ENCODE peak calls at places on chromosomes 7 and 10, in eight cellular contexts. N is glutamatergic neuron, Z is neural progenitor cell, T is AG04449, X is mesothelial cell of epicardium, F is AG09319, R is fibroblast of lung, A is pancreas. L is an unnamed sample.

GRCh38 chr7:81669476-81670105 is 100.3 kb downstream of the HGF start:
- DNase-seq in F (no peak), A (no peak), N (peak), R (no peak), T (no peak), X (no peak), Z (no peak), L (no peak)

GRCh38 chr7:10888861-10889260 is 84.8 kb upstream of the PHF14 start:
- DNase-seq in T (no peak), X (no peak), R (no peak), F (no peak), Z (no peak), A (no peak), N (no peak), L (no peak)

GRCh38 chr10:28302012-28302667 is 724 bp downstream of the MPP7 start:
- DNase-seq in X (peak), Z (peak), R (peak), T (no peak), N (no peak), F (no peak), A (peak), L (peak)

GRCh38 chr7:75870557-75870956 is 8.3 kb upstream of the RHBDD2 start:
- DNase-seq in R (no peak), T (no peak), F (no peak), N (no peak), Z (no peak), X (no peak), A (no peak), L (no peak)

GRCh38 chr7:127532151-127532550 is 53.2 kb downstream of the GCC1 start:
- DNase-seq in T (no peak), R (no peak), F (no peak), A (no peak), X (peak), N (no peak), Z (no peak), L (no peak)

GRCh38 chr10:8600192-8600591 is 545.7 kb downstream of the GATA3 start:
- DNase-seq in R (no peak), Z (no peak), T (no peak), F (no peak), A (no peak), X (no peak), N (no peak), L (no peak)

GRCh38 chr7:2000801-2001321 is 231.9 kb downstream of the MAD1L1 start:
- DNase-seq in Z (no peak), T (no peak), N (peak), X (no peak), R (no peak), A (no peak), F (no peak), L (no peak)

GRCh38 chr10:4678023-4678950 is 147.7 kb upstream of the AKR1E2 start:
- DNase-seq in T (no peak), N (no peak), X (no peak), F (no peak), Z (no peak), R (peak), A (no peak), L (no peak)

GRCh38 chr10:44862917-44863316 is 48.2 kb upstream of the TMEM72 start:
- DNase-seq in X (no peak), T (no peak), F (no peak), R (no peak), Z (no peak), N (no peak), A (no peak), L (no peak)

GRCh38 chr10:63064706-63065105 is 68.4 kb upstream of the NRBF2 start:
- DNase-seq in F (no peak), X (no peak), N (no peak), R (no peak), Z (peak), A (no peak), T (no peak), L (no peak)

GRCh38 chr10:79052311-79053080 is 16.3 kb upstream of the ZMIZ1 start:
- DNase-seq in X (no peak), Z (peak), T (no peak), A (peak), F (no peak), N (peak), R (no peak), L (peak)

GRCh38 chr7:78007231-78007630 is 208.7 kb downstream of the PHTF2 start:
- DNase-seq in N (no peak), T (no peak), Z (no peak), F (no peak), A (no peak), X (no peak), R (no peak), L (no peak)

GRCh38 chr7:31735991-31736982 is 49.3 kb downstream of the PPP1R17 start:
- DNase-seq in T (no peak), A (peak), N (peak), F (peak), R (peak), Z (peak), X (peak), L (peak)

GRCh38 chr10:5402798-5403197 is 1.8 kb downstream of the TUBAL3 start:
- DNase-seq in N (no peak), T (no peak), R (no peak), A (no peak), Z (no peak), X (no peak), F (no peak), L (no peak)

DNA sequence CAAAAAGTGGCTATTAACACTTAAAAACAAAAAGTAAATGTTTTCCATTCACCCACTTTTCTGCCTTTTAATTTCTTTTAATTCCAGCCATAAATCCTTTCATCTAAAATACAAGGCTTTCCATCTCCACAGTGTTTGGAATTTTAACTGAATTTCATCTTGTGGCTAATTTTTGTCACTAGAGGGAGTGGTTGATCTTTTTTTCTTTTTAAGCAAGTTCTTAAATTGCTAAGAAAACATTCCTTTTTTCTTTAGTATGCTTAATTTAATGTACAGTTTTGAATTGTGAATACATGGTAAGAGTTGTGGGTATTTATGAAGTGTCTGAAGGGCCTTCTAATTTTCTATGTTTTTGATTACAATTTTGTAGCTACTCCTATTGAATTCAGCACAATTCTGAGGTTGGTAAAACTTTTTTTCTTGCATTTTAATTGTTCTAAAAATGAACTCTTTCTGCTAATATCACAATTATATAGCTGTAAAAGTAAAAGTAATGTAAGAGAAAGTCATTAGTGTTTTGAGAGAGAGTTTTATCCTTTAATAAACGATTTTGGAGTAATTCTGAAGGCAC is 54.9 kb upstream of the ANK3 start:
- DNase-seq in Z (peak), R (peak), T (no peak), A (no peak), N (no peak), X (no peak), F (no peak), L (no peak)
- TF ChIP-seq CTCF in Z (peak), R (peak), T (peak), A (peak), N (peak), X (peak), F (peak), L (peak)

GRCh38 chr10:35037104-35037503 is 53.0 kb downstream of the CUL2 start:
- DNase-seq in R (no peak), N (no peak), X (no peak), A (no peak), T (no peak), F (no peak), Z (no peak), L (no peak)
- TF ChIP-seq CTCF in R (no peak), N (no peak), X (no peak), A (no peak), T (no peak), F (no peak), Z (no peak), L (no peak)

GRCh38 chr7:761631-762030 is 34.5 kb upstream of the PRKAR1B start:
- DNase-seq in T (no peak), Z (no peak), A (no peak), N (no peak), F (no peak), R (no peak), X (no peak), L (no peak)

GRCh38 chr7:762891-763290 is 35.8 kb upstream of the PRKAR1B start:
- DNase-seq in R (no peak), T (no peak), A (no peak), X (no peak), Z (no peak), N (no peak), F (no peak), L (peak)

GRCh38 chr7:760006-760405 is 32.9 kb upstream of the PRKAR1B start:
- DNase-seq in F (no peak), T (no peak), R (no peak), X (no peak), A (no peak), Z (no peak), N (no peak), L (no peak)

GRCh38 chr7:761101-761500 is 34.0 kb upstream of the PRKAR1B start:
- DNase-seq in R (no peak), F (no peak), X (no peak), T (no peak), N (no peak), Z (no peak), A (no peak), L (no peak)

GRCh38 chr7:763762-764161 is 36.7 kb upstream of the PRKAR1B start:
- DNase-seq in F (no peak), T (no peak), X (no peak), R (no peak), A (no peak), N (no peak), Z (no peak), L (no peak)
- TF ChIP-seq CTCF in F (no peak), T (no peak), X (no peak), R (no peak), A (no peak), N (no peak), Z (no peak), L (no peak)

GRCh38 chr10:49393757-49394156 is 2.1 kb downstream of the DRGX start:
- DNase-seq in R (no peak), T (no peak), N (no peak), A (no peak), X (no peak), F (no peak), Z (peak), L (no peak)
- TF ChIP-seq CTCF in R (no peak), T (no peak), N (peak), A (no peak), X (peak), F (no peak), Z (peak), L (no peak)

DNA sequence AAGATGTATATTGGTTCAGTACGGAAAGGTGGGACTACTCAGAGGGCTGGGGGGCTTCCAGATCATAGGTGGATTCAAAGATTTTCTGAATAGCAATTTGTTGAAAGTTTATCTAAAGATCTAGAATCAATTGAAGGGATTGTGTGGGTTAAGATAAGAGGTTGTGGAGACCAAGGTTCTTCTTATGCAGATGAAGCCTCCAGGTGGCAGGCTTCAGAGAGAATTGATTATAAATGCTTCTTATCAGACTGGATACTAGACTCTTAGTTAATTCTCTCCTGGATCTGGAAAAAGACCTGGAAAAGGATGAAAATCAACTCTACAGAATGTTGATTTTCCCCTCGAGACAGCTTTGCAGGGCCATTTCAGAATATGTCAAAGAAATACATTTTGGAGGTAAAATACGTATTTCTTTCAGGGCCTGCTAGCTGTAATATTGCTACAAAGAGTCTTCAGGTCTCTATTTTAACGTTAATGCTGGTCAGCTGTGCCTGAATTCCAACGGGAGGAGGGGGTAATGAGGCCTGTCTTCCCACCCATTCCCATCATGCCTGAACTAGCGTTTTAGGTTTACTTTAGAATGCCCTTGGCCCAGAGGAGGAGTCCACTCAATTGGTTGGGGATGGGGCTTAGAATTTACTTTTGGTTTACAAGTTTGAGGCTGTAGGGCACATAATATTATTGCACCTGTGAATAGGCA is 12.8 kb upstream of the GPR15LG start:
- DNase-seq in N (no peak), A (no peak), T (no peak), Z (peak), X (no peak), F (no peak), R (no peak), L (no peak)
- TF ChIP-seq CTCF in N (no peak), A (no peak), T (no peak), Z (no peak), X (no peak), F (no peak), R (no peak), L (no peak)

DNA sequence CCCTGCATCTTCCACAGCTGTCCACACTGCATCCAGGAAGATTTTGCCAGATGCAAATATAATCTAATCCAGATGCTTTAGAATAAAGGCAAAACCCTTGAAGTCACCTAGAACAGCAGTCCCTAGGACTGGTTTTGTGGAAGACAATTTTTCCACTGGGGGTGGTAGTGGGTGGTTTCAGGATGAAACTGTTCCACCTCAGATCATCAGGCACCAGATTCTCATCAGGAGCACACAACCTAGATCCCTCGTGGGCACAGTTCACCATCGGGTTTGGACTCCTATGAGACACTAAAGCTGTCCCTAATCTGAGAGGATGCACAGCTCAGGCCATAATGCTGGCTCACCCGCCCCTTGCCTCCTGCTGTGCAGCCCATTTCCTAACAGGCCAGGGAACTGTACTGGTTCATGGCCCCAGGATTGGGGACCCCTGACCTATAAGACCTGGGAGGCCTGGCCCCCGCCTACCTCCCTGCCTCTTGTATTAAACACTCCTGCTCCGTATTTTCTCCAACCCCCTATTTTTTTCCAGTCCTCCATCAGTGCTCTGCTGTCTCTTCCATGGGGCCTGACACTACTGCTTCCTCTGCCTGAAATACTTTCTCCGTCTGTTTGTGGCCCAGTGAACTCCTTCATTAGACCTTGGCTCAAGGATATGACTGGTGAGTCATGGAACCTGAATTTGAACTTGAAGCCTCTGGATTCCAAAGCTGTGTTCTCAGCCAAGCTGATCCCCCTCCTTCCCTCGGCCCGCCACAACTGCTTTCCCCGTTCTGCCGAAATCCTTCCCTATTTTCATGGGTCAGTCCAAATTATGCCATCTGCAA is 79.9 kb upstream of the RHEB start:
- DNase-seq in N (no peak), X (no peak), R (peak), F (peak), T (peak), Z (no peak), A (no peak), L (no peak)
- TF ChIP-seq CTCF in N (no peak), X (no peak), R (no peak), F (no peak), T (no peak), Z (no peak), A (no peak), L (no peak)